ENCODE peak calls at places on chromosomes 1 and 21, in six cellular contexts. H is NCI-H345, P is T follicular helper cell, N is GDM1, K is activated T-helper 1 cell treated with Interleukin-2 at 50 U/mL for 16 hours, V is HuH-7. S is an unnamed sample.

GRCh38 chr1:176820292-176821056 is 344.0 kb downstream of the ASTN1 start:
- DNase-seq in N (no peak), K (no peak), V (no peak), P (no peak), H (no peak), S (no peak)

GRCh38 chr1:9689971-9690381 is 38.4 kb downstream of the PIK3CD start:
- DNase-seq in V (no peak), K (no peak), H (no peak), N (no peak), P (no peak), S (no peak)

GRCh38 chr1:163876546-163876945 is 554.8 kb downstream of the NUF2 start:
- DNase-seq in N (no peak), H (no peak), P (no peak), K (no peak), V (no peak), S (no peak)

GRCh38 chr1:10889628-10890353 is 93.3 kb upstream of the CASZ1 start:
- DNase-seq in K (no peak), V (no peak), P (no peak), H (no peak), N (no peak), S (no peak)

GRCh38 chr1:20632386-20632785 is 872 bp upstream of the PINK1 start:
- DNase-seq in H (no peak), N (no peak), K (no peak), V (no peak), P (no peak), S (no peak)

GRCh38 chr21:45993210-45994085 is 11.9 kb downstream of the COL6A1 start:
- DNase-seq in K (no peak), H (no peak), V (no peak), P (no peak), N (no peak), S (no peak)

GRCh38 chr21:35641271-35642016 is 418.9 kb downstream of the SETD4 start:
- DNase-seq in K (no peak), H (no peak), P (no peak), V (no peak), N (no peak), S (no peak)

GRCh38 chr1:148362141-148362929 is 120.8 kb downstream of the PPIAL4G start:
- DNase-seq in H (no peak), P (no peak), N (no peak), V (no peak), K (peak; percentile 4), S (peak; percentile 76)

GRCh38 chr1:116737855-116738318 is 16.3 kb upstream of the CD2 start:
- DNase-seq in H (no peak), V (no peak), N (no peak), P (no peak), K (no peak), S (no peak)

GRCh38 chr1:66773227-66773626 is 21.0 kb downstream of the DYNLT5 start:
- DNase-seq in H (no peak), V (no peak), N (no peak), P (no peak), K (no peak), S (no peak)

GRCh38 chr21:45330075-45330781 is 42.5 kb upstream of the POFUT2 start:
- DNase-seq in P (no peak), H (peak; percentile 59), V (peak; percentile 85), N (no peak), K (no peak), S (no peak)

GRCh38 chr1:214934035-214934434 is 148.5 kb upstream of the KCNK2 start:
- DNase-seq in P (no peak), N (no peak), H (no peak), K (no peak), V (no peak), S (no peak)

GRCh38 chr1:169163059-169163458 is 56.6 kb downstream of the ATP1B1 start:
- DNase-seq in H (no peak), N (no peak), P (no peak), V (no peak), K (no peak), S (no peak)

GRCh38 chr1:151790940-151791651 is 796 bp upstream of the TDRKH start:
- DNase-seq in K (no peak), H (peak; percentile 48), P (no peak), V (peak; percentile 50), N (no peak), S (no peak)

S was measured in NCI-H774.